ENCODE peak calls at places on chromosomes 1 and 21, in four cellular contexts. One of them, this sample, is unnamed.

GRCh38 chr1:40174788-40175187 is 13.6 kb downstream of the RLF start:
- DNase-seq in fibroblast of lung: no peak
- DNase-seq in thoracic aorta: no peak
- DNase-seq in psoas muscle: no peak
- DNase-seq in this sample: no peak

GRCh38 chr1:162136760-162137537 is 67.5 kb downstream of the NOS1AP start:
- DNase-seq in fibroblast of lung: peak; percentile 77
- DNase-seq in thoracic aorta: no peak
- DNase-seq in psoas muscle: no peak
- DNase-seq in this sample: peak; percentile 62

GRCh38 chr1:82400521-82400920 is 599.8 kb downstream of the ADGRL2 start:
- DNase-seq in fibroblast of lung: no peak
- DNase-seq in thoracic aorta: no peak
- DNase-seq in psoas muscle: no peak
- DNase-seq in this sample: no peak

GRCh38 chr1:54706419-54706818 is 9.2 kb upstream of the TTC4 start:
- DNase-seq in fibroblast of lung: no peak
- DNase-seq in thoracic aorta: no peak
- DNase-seq in psoas muscle: no peak
- DNase-seq in this sample: no peak

GRCh38 chr21:42486551-42486950 is 9.5 kb downstream of the RSPH1 start:
- DNase-seq in fibroblast of lung: no peak
- DNase-seq in thoracic aorta: no peak
- DNase-seq in psoas muscle: no peak
- DNase-seq in this sample: no peak

GRCh38 chr1:64623750-64624445 is 121.0 kb upstream of the RAVER2 start:
- DNase-seq in fibroblast of lung: peak; percentile 6
- DNase-seq in thoracic aorta: no peak
- DNase-seq in psoas muscle: no peak
- DNase-seq in this sample: peak; percentile 72

GRCh38 chr1:108502624-108503023 is 52.5 kb downstream of the NBPF6 start:
- DNase-seq in fibroblast of lung: peak; percentile 7
- DNase-seq in thoracic aorta: no peak
- DNase-seq in psoas muscle: no peak
- DNase-seq in this sample: no peak

GRCh38 chr21:46294647-46295176 is 8.6 kb downstream of the YBEY start:
- DNase-seq in fibroblast of lung: peak; percentile 37
- DNase-seq in thoracic aorta: no peak
- DNase-seq in psoas muscle: no peak
- DNase-seq in this sample: no peak

GRCh38 chr1:7539772-7540175 is 231.3 kb upstream of the VAMP3 start:
- DNase-seq in fibroblast of lung: no peak
- DNase-seq in thoracic aorta: no peak
- DNase-seq in psoas muscle: peak; percentile 8
- DNase-seq in this sample: peak; percentile 66

GRCh38 chr1:110462964-110463363 is 12.0 kb downstream of the PROK1 start:
- DNase-seq in fibroblast of lung: peak; percentile 12
- DNase-seq in thoracic aorta: no peak
- DNase-seq in psoas muscle: no peak
- DNase-seq in this sample: no peak

GRCh38 chr1:215257280-215257679 is 174.7 kb downstream of the KCNK2 start:
- DNase-seq in fibroblast of lung: peak; percentile 75
- DNase-seq in thoracic aorta: no peak
- DNase-seq in psoas muscle: no peak
- DNase-seq in this sample: no peak

GRCh38 chr21:44751799-44752636 is 40.6 kb upstream of the TSPEAR start:
- DNase-seq in fibroblast of lung: no peak
- DNase-seq in thoracic aorta: no peak
- DNase-seq in psoas muscle: no peak
- DNase-seq in this sample: no peak

GRCh38 chr1:223421676-223422075 is 28.5 kb downstream of the CCDC185 start:
- DNase-seq in fibroblast of lung: no peak
- DNase-seq in thoracic aorta: no peak
- DNase-seq in psoas muscle: no peak
- DNase-seq in this sample: no peak

GRCh38 chr1:34066921-34067603 is 98.0 kb downstream of the CSMD2 start:
- DNase-seq in fibroblast of lung: no peak
- DNase-seq in thoracic aorta: no peak
- DNase-seq in psoas muscle: no peak
- DNase-seq in this sample: no peak

GRCh38 chr1:85700422-85700821 is 7.8 kb downstream of the ZNHIT6 start:
- DNase-seq in fibroblast of lung: no peak
- DNase-seq in thoracic aorta: no peak
- DNase-seq in psoas muscle: no peak
- DNase-seq in this sample: no peak

GRCh38 chr21:45517249-45518065 is 24.8 kb downstream of the SLC19A1 start:
- DNase-seq in fibroblast of lung: no peak
- DNase-seq in thoracic aorta: no peak
- DNase-seq in psoas muscle: peak; percentile 40
- DNase-seq in this sample: no peak

GRCh38 chr1:204828352-204828850 is 42.3 kb upstream of the NFASC start:
- DNase-seq in fibroblast of lung: no peak
- DNase-seq in thoracic aorta: no peak
- DNase-seq in psoas muscle: peak; percentile 72
- DNase-seq in this sample: no peak

GRCh38 chr1:51217101-51217500 is 19.0 kb upstream of the RNF11 start:
- DNase-seq in fibroblast of lung: no peak
- DNase-seq in thoracic aorta: no peak
- DNase-seq in psoas muscle: no peak
- DNase-seq in this sample: no peak
- TF ChIP-seq CTCF in fibroblast of lung: no peak
- TF ChIP-seq CTCF in thoracic aorta: no peak
- TF ChIP-seq CTCF in psoas muscle: no peak
- TF ChIP-seq CTCF in this sample: no peak

GRCh38 chr21:28454978-28455600 is 537.6 kb downstream of the LTN1 start:
- DNase-seq in fibroblast of lung: no peak
- DNase-seq in thoracic aorta: no peak
- DNase-seq in psoas muscle: no peak
- DNase-seq in this sample: no peak
- H3K4me3 ChIP-seq in fibroblast of lung: peak overlapping the region; percentile 35
- H3K4me3 ChIP-seq in thoracic aorta: no peak overlapping the region
- H3K4me3 ChIP-seq in psoas muscle: no peak overlapping the region
- H3K4me3 ChIP-seq in this sample: no peak overlapping the region

GRCh38 chr1:28983509-28984310 is 69.3 kb downstream of the EPB41 start:
- DNase-seq in fibroblast of lung: no peak
- DNase-seq in thoracic aorta: no peak
- DNase-seq in psoas muscle: peak; percentile 55
- DNase-seq in this sample: no peak
- TF ChIP-seq CTCF in fibroblast of lung: no peak
- TF ChIP-seq CTCF in thoracic aorta: no peak
- TF ChIP-seq CTCF in psoas muscle: peak; percentile 21
- TF ChIP-seq CTCF in this sample: no peak

GRCh38 chr1:227299688-227300087 is 18.6 kb downstream of the CDC42BPA start:
- DNase-seq in fibroblast of lung: peak; percentile 41
- DNase-seq in thoracic aorta: no peak
- DNase-seq in psoas muscle: no peak
- DNase-seq in this sample: no peak

GRCh38 chr1:227299238-227299637 is 19.1 kb downstream of the CDC42BPA start:
- DNase-seq in fibroblast of lung: peak; percentile 57
- DNase-seq in thoracic aorta: no peak
- DNase-seq in psoas muscle: no peak
- DNase-seq in this sample: no peak

GRCh38 chr1:227300682-227301081 is 17.6 kb downstream of the CDC42BPA start:
- DNase-seq in fibroblast of lung: no peak
- DNase-seq in thoracic aorta: no peak
- DNase-seq in psoas muscle: no peak
- DNase-seq in this sample: no peak

GRCh38 chr1:227297073-227297793 is 21.1 kb downstream of the CDC42BPA start:
- DNase-seq in fibroblast of lung: no peak
- DNase-seq in thoracic aorta: no peak
- DNase-seq in psoas muscle: no peak
- DNase-seq in this sample: no peak

DNA sequence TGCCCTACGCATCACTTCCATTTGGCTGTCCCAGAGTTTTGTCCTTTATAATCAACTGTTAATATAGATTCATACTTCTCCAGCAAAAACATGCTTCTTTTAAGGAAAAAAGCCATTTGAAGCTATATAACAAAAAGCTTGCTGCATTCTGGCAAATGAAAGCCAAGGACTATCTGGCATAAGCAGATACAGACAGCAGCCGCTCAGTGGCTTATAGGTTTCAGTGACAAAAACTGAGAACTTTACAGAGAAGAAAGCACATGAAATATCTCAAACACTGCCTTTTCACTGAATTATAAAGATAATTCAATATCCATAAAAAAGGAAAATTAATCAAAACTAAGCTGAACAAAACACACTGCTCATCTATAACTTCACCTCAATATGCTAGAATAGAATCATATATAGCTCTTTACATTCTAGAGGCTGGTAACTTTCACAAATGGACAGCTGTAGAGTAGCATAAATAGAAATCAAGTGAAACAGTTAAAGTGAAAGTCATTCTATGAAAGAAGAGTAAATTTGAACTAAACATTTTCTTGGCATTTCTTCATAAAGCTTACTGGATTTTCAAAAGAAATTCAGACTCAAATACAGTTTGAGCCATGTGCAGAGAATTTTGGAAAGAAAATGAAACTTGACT is 19.6 kb downstream of the CDC42BPA start:
- DNase-seq in fibroblast of lung: no peak
- DNase-seq in thoracic aorta: no peak
- DNase-seq in psoas muscle: no peak
- DNase-seq in this sample: no peak
- H3K4me3 ChIP-seq in fibroblast of lung: peak overlapping the region; percentile 36
- H3K4me3 ChIP-seq in thoracic aorta: peak overlapping the region; percentile 50
- H3K4me3 ChIP-seq in psoas muscle: no peak overlapping the region
- H3K4me3 ChIP-seq in this sample: no peak overlapping the region

GRCh38 chr21:38649120-38649519 is 150.8 kb upstream of the ERG start:
- DNase-seq in fibroblast of lung: no peak
- DNase-seq in thoracic aorta: no peak
- DNase-seq in psoas muscle: no peak
- DNase-seq in this sample: no peak

GRCh38 chr21:38652396-38652795 is 153.3 kb upstream of the ETS2 start:
- DNase-seq in fibroblast of lung: no peak
- DNase-seq in thoracic aorta: no peak
- DNase-seq in psoas muscle: no peak
- DNase-seq in this sample: no peak

GRCh38 chr21:38659936-38660332 is 145.8 kb upstream of the ETS2 start:
- DNase-seq in fibroblast of lung: no peak
- DNase-seq in thoracic aorta: no peak
- DNase-seq in psoas muscle: no peak
- DNase-seq in this sample: no peak

GRCh38 chr21:38651570-38651969 is 153.3 kb upstream of the ERG start:
- DNase-seq in fibroblast of lung: no peak
- DNase-seq in thoracic aorta: no peak
- DNase-seq in psoas muscle: no peak
- DNase-seq in this sample: no peak

DNA sequence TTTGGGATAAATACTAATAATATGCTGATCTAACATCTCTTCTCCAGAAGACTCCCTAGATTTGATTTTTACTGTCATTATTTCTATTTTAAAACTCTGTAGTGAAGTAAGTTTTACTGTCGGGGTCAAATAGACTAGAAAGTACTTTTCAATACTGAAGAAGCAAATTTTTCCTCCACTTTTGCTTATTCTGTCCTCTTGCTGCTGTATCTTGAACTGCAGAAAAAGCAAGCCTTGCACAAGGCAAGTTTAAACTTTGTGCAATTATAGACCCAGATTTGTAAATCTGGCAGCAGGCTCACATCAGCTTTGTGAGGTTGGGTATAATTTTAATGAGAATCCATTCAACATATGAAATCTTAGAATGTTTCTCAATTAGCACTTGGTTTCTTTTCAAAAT is 151.1 kb upstream of the ETS2 start:
- DNase-seq in fibroblast of lung: no peak
- DNase-seq in thoracic aorta: no peak
- DNase-seq in psoas muscle: no peak
- DNase-seq in this sample: no peak
- TF ChIP-seq CTCF in fibroblast of lung: no peak
- TF ChIP-seq CTCF in thoracic aorta: peak; percentile 50
- TF ChIP-seq CTCF in psoas muscle: no peak
- TF ChIP-seq CTCF in this sample: no peak

DNA sequence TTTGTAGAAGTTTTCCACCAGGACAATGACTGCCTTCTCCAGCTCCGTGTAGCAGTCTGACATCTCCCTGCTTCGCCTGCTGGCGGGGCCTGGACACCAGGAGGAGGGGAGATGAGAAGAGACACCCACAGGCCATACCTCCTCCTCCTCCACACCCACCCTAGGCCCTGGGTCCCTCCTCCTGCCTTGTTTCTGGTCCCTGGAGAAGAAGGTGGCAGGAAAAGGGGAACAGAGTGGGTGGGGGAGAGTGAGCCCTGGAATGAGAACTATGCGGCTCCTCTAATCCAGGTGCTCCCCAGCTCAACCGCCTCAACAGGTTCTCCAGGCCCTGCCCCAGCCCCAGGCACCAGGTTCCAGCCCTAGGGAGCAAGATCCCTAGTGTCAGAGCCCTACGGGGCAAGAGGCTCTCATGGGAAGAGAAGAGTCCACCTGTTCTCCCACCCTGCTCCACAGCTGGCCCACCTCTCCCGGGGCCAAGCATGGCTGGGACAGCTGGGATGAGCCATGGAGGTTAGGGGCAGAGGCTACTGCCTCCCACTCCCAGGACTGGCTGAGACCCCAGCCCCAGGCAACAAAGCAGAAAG is 4.8 kb downstream of the S100A16 start:
- DNase-seq in fibroblast of lung: no peak
- DNase-seq in thoracic aorta: no peak
- DNase-seq in psoas muscle: no peak
- DNase-seq in this sample: no peak
- H3K4me3 ChIP-seq in fibroblast of lung: peak overlapping the region; percentile 92
- H3K4me3 ChIP-seq in thoracic aorta: peak overlapping the region; percentile 62
- H3K4me3 ChIP-seq in psoas muscle: peak overlapping the region; percentile 66
- H3K4me3 ChIP-seq in this sample: peak overlapping the region; percentile 48

This sample was measured in retinal pigment epithelial cell.